ENCODE peak calls at places on chromosomes 13 and 19, in eight cellular contexts. W is endodermal cell, F is A549, B is breast epithelium, D is osteoblast, Q is stomach, K is left lung, O is adrenal gland. P is an unnamed sample.

GRCh38 chr13:99198630-99199029 is 2.0 kb upstream of the UBAC2 start:
- DNase-seq in W (no peak), F (no peak), B (no peak), D (peak; percentile 3), Q (no peak), K (no peak), O (no peak), P (no peak)

GRCh38 chr19:30388819-30389218 is 16.6 kb downstream of the ZNF536 start:
- DNase-seq in W (peak; percentile 30), F (no peak), B (no peak), D (no peak), Q (no peak), K (no peak), O (no peak), P (no peak)

GRCh38 chr19:33333151-33333550 is 30.8 kb upstream of the CEBPA start:
- DNase-seq in W (no peak), F (no peak), B (no peak), D (no peak), Q (no peak), K (no peak), O (no peak), P (no peak)

GRCh38 chr19:31518216-31518615 is 169.0 kb upstream of the TSHZ3 start:
- DNase-seq in W (no peak), F (no peak), B (no peak), D (no peak), Q (no peak), K (no peak), O (no peak), P (peak; percentile 13)

GRCh38 chr13:45602183-45602582 is 13.4 kb downstream of the ERICH6B start:
- DNase-seq in W (no peak), F (no peak), B (no peak), D (no peak), Q (no peak), K (no peak), O (no peak), P (no peak)

GRCh38 chr13:46345400-46345799 is 41.7 kb downstream of the RUBCNL start:
- DNase-seq in W (no peak), F (no peak), B (no peak), D (no peak), Q (no peak), K (no peak), O (no peak), P (peak; percentile 34)

GRCh38 chr13:112234131-112234875 is 141.9 kb upstream of the SPACA7 start:
- DNase-seq in W (no peak), F (no peak), B (no peak), D (no peak), Q (no peak), K (no peak), O (no peak), P (no peak)

GRCh38 chr19:33470686-33471085 is 50.9 kb downstream of the PEPD start:
- DNase-seq in W (peak; percentile 24), F (no peak), B (no peak), D (peak; percentile 27), Q (no peak), K (no peak), O (no peak), P (no peak)

GRCh38 chr19:18414504-18415176 is 4.6 kb upstream of the SSBP4 start:
- DNase-seq in W (no peak), F (no peak), B (no peak), D (peak; percentile 92), Q (no peak), K (peak; percentile 55), O (peak; percentile 39), P (no peak)

GRCh38 chr13:48741377-48741776 is 87.6 kb downstream of the CYSLTR2 start:
- DNase-seq in W (no peak), F (no peak), B (no peak), D (no peak), Q (no peak), K (no peak), O (no peak), P (no peak)

DNA sequence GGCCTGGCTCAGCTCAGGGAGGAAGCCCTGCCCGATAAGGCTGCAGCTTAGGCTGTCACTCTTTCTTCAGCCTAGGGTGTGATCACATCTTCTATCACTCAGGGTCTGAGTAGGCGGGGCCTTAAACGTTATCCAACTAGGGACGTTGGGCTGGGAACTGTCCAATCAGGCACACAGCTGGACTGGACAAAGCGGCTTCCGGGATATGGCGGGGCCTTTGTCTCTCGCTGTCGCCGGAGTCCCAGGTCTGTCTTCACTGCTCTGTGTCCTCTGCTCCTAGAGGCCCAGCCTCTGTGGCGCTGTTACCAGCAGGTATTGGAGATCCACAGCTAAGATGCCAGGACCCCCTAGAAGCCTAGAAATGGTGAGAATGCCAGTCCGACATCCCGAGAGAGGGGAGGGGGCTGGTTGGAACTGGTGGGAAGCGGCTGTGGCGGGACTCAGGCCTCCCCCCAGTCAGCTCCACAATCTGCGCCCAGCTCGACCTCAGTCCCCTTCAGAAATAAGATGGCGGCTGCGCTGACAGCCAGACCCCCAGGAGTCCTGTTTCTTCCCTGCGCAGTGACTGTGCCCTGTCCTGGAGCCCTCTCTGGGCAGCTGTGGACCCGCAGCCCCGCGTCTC is at the start of gene ZNF254:
- DNase-seq in W (peak; percentile 97), F (peak; percentile 96), B (peak; percentile 85), D (peak; percentile 85), Q (peak; percentile 89), K (peak; percentile 95), O (peak; percentile 95), P (peak; percentile 96)
- TF ChIP-seq CTCF in W (no peak), F (no peak), B (no peak), D (no peak), Q (no peak), K (no peak), O (peak; percentile 19), P (no peak)

DNA sequence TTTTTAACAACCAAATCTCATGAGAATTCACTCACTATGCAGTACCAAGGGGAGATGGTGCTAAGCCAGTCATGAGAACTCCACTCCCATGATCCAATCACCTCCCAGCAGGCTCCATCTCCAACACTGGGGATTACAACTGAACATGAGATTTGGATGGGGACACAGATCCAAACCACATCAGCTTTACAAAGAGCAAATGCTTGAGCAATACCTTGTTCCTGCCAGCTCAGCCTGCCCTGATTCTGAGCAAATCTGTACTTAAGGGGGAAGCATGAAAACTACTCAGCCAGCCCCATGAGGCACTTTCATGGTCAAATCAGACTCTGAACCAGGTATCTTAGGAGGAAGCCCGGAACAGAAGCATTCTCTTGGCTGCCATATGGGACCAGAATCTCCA is 259.9 kb downstream of the TBC1D4 start:
- DNase-seq in W (no peak), F (no peak), B (no peak), D (no peak), Q (no peak), K (no peak), O (no peak), P (no peak)
- H3K9me3 ChIP-seq in W (no peaks in the 10 kb centered on the region), F (no peaks in the 10 kb centered on the region), B (no peaks in the 10 kb centered on the region), D (no peaks in the 10 kb centered on the region), Q (no peaks in the 10 kb centered on the region), K (no peaks in the 10 kb centered on the region), O (no peaks in the 10 kb centered on the region), P (no peaks in the 10 kb centered on the region)

DNA sequence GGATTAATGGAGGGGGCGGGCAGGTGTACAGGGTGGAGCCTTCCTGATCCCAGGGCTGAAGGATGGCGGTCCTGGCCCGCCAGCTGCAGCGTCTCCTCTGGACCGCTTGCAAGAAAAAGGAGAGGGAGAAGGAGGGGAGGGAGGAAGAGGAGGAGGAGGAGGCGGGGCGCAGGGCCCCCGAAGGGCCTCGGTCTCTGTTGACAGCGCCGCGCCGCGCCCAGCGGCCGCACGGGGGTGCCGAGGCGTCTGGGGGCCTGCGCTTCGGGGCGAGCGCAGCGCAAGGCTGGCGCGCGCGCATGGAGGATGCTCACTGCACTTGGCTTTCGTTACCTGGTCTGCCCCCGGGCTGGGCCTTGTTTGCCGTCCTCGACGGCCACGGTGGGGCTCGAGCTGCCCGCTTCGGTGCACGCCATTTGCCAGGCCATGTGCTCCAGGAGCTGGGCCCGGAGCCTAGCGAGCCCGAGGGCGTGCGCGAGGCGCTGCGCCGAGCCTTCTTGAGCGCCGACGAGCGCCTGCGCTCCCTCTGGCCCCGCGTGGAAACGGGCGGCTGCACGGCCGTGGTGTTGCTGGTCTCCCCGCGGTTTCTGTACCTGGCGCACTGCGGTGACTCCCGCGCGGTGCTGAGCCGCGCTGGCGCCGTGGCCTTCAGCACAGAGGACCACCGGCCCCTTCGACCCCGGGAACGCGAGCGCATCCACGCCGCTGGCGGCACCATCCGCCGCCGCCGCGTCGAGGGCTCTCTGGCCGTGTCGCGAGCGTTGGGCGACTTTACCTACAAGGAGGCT is at the start of gene PPM1N:
- DNase-seq in W (peak; percentile 83), F (no peak), B (no peak), D (peak; percentile 88), Q (no peak), K (no peak), O (peak; percentile 13), P (no peak)
- TF ChIP-seq CTCF in W (peak; percentile 33), F (no peak), B (no peak), D (no peak), Q (no peak), K (no peak), O (no peak), P (peak; percentile 18)

GRCh38 chr19:15900504-15900903 is 2.6 kb upstream of the CYP4F2 start:
- DNase-seq in W (no peak), F (no peak), B (no peak), D (no peak), Q (no peak), K (no peak), O (no peak), P (no peak)

GRCh38 chr19:15902254-15902653 is 4.4 kb upstream of the CYP4F2 start:
- DNase-seq in W (no peak), F (no peak), B (no peak), D (no peak), Q (no peak), K (no peak), O (no peak), P (no peak)

GRCh38 chr19:15905026-15905425 is 7.2 kb upstream of the CYP4F2 start:
- DNase-seq in W (no peak), F (no peak), B (no peak), D (no peak), Q (no peak), K (no peak), O (no peak), P (no peak)
- H3K9me3 ChIP-seq in W (peaks cover 66% of the 10 kb centered on the region), F (peaks cover 5% of the 10 kb centered on the region), B (no peaks in the 10 kb centered on the region), D (no peaks in the 10 kb centered on the region), Q (no peaks in the 10 kb centered on the region), K (peaks cover 8% of the 10 kb centered on the region), O (no peaks in the 10 kb centered on the region), P (no peaks in the 10 kb centered on the region)

GRCh38 chr19:39038098-39038497 is 5.7 kb upstream of the FBXO27 start:
- DNase-seq in W (peak; percentile 85), F (peak; percentile 99), B (no peak), D (peak; percentile 84), Q (peak; percentile 58), K (no peak), O (peak; percentile 29), P (no peak)
- TF ChIP-seq CTCF in W (peak; percentile 11), F (peak; percentile 48), B (no peak), D (peak; percentile 33), Q (no peak), K (no peak), O (no peak), P (no peak)

DNA sequence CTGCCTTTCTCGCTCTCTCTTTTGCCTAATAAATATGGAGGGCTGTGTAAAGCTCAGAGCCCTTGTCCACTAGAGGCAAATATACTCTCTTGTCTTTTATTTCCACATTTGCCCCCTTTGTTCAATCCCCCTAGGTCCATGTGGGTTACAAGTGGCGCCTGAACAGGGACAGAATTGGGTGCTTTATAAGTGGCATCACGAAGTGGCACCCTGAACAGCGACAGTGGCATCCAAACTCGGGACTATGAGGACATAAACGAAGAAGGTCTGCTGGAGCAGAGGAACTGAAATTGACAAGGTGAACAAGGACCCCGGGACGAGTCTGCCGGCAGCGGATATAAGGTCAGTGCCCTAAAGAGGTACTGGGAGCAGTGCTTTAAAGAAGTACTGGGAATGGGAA is 4.3 kb upstream of the ZNF610 start:
- DNase-seq in W (no peak), F (no peak), B (no peak), D (peak; percentile 32), Q (no peak), K (no peak), O (no peak), P (no peak)
- H3K9me3 ChIP-seq in W (peaks cover 74% of the 10 kb centered on the region), F (peaks cover 90% of the 10 kb centered on the region), B (peaks cover 85% of the 10 kb centered on the region), D (peaks cover 9% of the 10 kb centered on the region), Q (peaks cover 52% of the 10 kb centered on the region), K (peaks cover 91% of the 10 kb centered on the region), O (peaks cover 41% of the 10 kb centered on the region), P (peaks cover 26% of the 10 kb centered on the region)